ENCODE peak calls at places on chromosomes 5 and 9, in seven cellular contexts. T is stimulated activated CD8-positive, alpha-beta memory T cell treated with anti-CD3 and anti-CD28 coated beads, Interleukin-15, amount 100 ng/mL, for 48 hours; Q is CD8-positive, alpha-beta T cell; D is heart left ventricle; B is bronchial epithelial cell; C is aorta; F is KBM-7. X is an unnamed sample.

GRCh38 chr5:126449751-126450271 is 26.6 kb downstream of the GRAMD2B start:
- DNase-seq in Q (peak), F (peak), T (peak), D (no peak), C (no peak), B (peak), X (no peak)

GRCh38 chr5:95081500-95082355 is 203.2 kb downstream of the MCTP1 start:
- DNase-seq in F (peak), Q (peak), T (no peak), C (no peak), B (peak), D (peak), X (no peak)

GRCh38 chr5:152542741-152543140 is 137.7 kb upstream of the NMUR2 start:
- DNase-seq in C (no peak), F (peak), Q (no peak), B (peak), D (no peak), T (no peak), X (no peak)

GRCh38 chr9:72588336-72588735 is 66.9 kb downstream of the TMC1 start:
- DNase-seq in T (no peak), F (no peak), C (no peak), B (no peak), Q (no peak), D (no peak), X (no peak)

GRCh38 chr9:130938652-130939404 is at the start of gene FIBCD1:
- DNase-seq in D (no peak), C (no peak), Q (no peak), T (no peak), F (peak), B (no peak), X (peak)

GRCh38 chr9:116152390-116152789 is 1.2 kb upstream of the PAPPA start:
- DNase-seq in F (peak), D (no peak), B (peak), Q (no peak), T (no peak), C (no peak), X (no peak)

GRCh38 chr9:10910779-10911178 is 298.0 kb upstream of the PTPRD start:
- DNase-seq in C (peak), Q (no peak), T (no peak), F (no peak), D (no peak), B (no peak), X (no peak)

GRCh38 chr5:103744159-103744558 is 181.6 kb upstream of the NUDT12 start:
- DNase-seq in F (no peak), T (no peak), C (no peak), D (no peak), Q (no peak), B (peak), X (no peak)

GRCh38 chr9:126240835-126241234 is 85.8 kb upstream of the MVB12B start:
- DNase-seq in T (no peak), C (no peak), B (no peak), F (no peak), Q (no peak), D (no peak), X (no peak)

GRCh38 chr9:37390759-37391158 is 31.7 kb upstream of the GRHPR start:
- DNase-seq in D (no peak), C (no peak), B (peak), F (peak), T (no peak), Q (no peak), X (peak)

GRCh38 chr9:124222918-124223720 is 34.6 kb upstream of the NEK6 start:
- DNase-seq in B (peak), F (peak), C (peak), T (no peak), Q (no peak), D (peak), X (no peak)

X was measured in GM12891.